ENCODE peak calls at places on chromosome X, in four cellular contexts. K is kidney tubule cell, J is gastrocnemius medialis, N is pons. A is an unnamed sample.

GRCh38 chrX:55767100-55767499 is 49.6 kb downstream of the RRAGB start:
- DNase-seq in K (no peak), J (no peak), N (no peak), A (no peak)

GRCh38 chrX:21943460-21944135 is 3.1 kb downstream of the SMS start:
- DNase-seq in K (peak; percentile 86), J (no peak), N (no peak), A (no peak)

GRCh38 chrX:19544693-19545305 is 29.5 kb upstream of the MAP3K15 start:
- DNase-seq in K (peak; percentile 61), J (no peak), N (peak; percentile 61), A (no peak)

GRCh38 chrX:141469469-141469868 is 115.1 kb downstream of the SPANXA1 start:
- DNase-seq in K (peak; percentile 19), J (no peak), N (no peak), A (no peak)

GRCh38 chrX:21747523-21747922 is 10.4 kb downstream of the SMPX start:
- DNase-seq in K (no peak), J (no peak), N (peak; percentile 86), A (no peak)

GRCh38 chrX:130097507-130098201 is 12.6 kb downstream of the ELF4 start:
- DNase-seq in K (no peak), J (no peak), N (no peak), A (no peak)

GRCh38 chrX:75655627-75656026 is 129.4 kb downstream of the MAGEE2 start:
- DNase-seq in K (no peak), J (no peak), N (no peak), A (no peak)

GRCh38 chrX:153521034-153521433 is 3.6 kb downstream of the ATP2B3 start:
- DNase-seq in K (no peak), J (no peak), N (no peak), A (no peak)

GRCh38 chrX:26558719-26559386 is 342.9 kb downstream of the MAGEB5 start:
- DNase-seq in K (no peak), J (no peak), N (no peak), A (no peak)

GRCh38 chrX:150234126-150234525 is 129.0 kb upstream of the MAMLD1 start:
- DNase-seq in K (peak; percentile 17), J (no peak), N (no peak), A (no peak)

GRCh38 chrX:119156241-119156640 is 28.6 kb upstream of the KIAA1210 start:
- DNase-seq in K (peak; percentile 26), J (no peak), N (no peak), A (no peak)

GRCh38 chrX:15465347-15465746 is 27.8 kb downstream of the PIR start:
- DNase-seq in K (no peak), J (no peak), N (no peak), A (no peak)

GRCh38 chrX:69501433-69501832 is 2.7 kb upstream of the NALF2 start:
- DNase-seq in K (peak; percentile 52), J (no peak), N (no peak), A (no peak)

GRCh38 chrX:131399692-131400428 is 110.8 kb upstream of the IGSF1 start:
- DNase-seq in K (no peak), J (no peak), N (no peak), A (no peak)

GRCh38 chrX:12877386-12877785 is 10.5 kb downstream of the TLR7 start:
- DNase-seq in K (no peak), J (no peak), N (no peak), A (no peak)

GRCh38 chrX:24150051-24150790 is 692 bp downstream of the ZFX start:
- DNase-seq in K (peak; percentile 92), J (peak; percentile 80), N (peak; percentile 66), A (peak; percentile 92)

GRCh38 chrX:27350476-27350875 is 112.7 kb downstream of the PPP4R3C start:
- DNase-seq in K (no peak), J (no peak), N (no peak), A (no peak)

GRCh38 chrX:41802958-41803357 is 79.0 kb downstream of the GPR82 start:
- DNase-seq in K (no peak), J (no peak), N (no peak), A (no peak)

GRCh38 chrX:110418220-110418856 is 59.7 kb downstream of the RTL9 start:
- DNase-seq in K (peak; percentile 54), J (no peak), N (peak; percentile 55), A (no peak)

GRCh38 chrX:9635805-9636204 is 129.8 kb downstream of the GPR143 start:
- DNase-seq in K (no peak), J (no peak), N (no peak), A (no peak)

GRCh38 chrX:121333942-121334341 is 286.5 kb downstream of the GLUD2 start:
- DNase-seq in K (no peak), J (no peak), N (no peak), A (no peak)

GRCh38 chrX:103356897-103357296 is 591 bp downstream of the TCEAL9 start:
- DNase-seq in K (no peak), J (no peak), N (no peak), A (no peak)

GRCh38 chrX:72128881-72129280 is 2.8 kb downstream of the RTL5 start:
- DNase-seq in K (peak; percentile 25), J (no peak), N (no peak), A (no peak)

GRCh38 chrX:40617566-40617965 is 5.7 kb upstream of the MPC1L start:
- DNase-seq in K (no peak), J (no peak), N (no peak), A (no peak)

GRCh38 chrX:37824491-37825224 is 22.7 kb downstream of the DYNLT3 start:
- DNase-seq in K (no peak), J (no peak), N (no peak), A (no peak)

GRCh38 chrX:133265331-133265730 is 47.2 kb upstream of the TFDP3 start:
- DNase-seq in K (peak; percentile 17), J (no peak), N (no peak), A (no peak)

GRCh38 chrX:152635941-152636340 is 1.8 kb upstream of the GABRQ start:
- DNase-seq in K (peak; percentile 54), J (no peak), N (peak; percentile 55), A (no peak)

GRCh38 chrX:9515464-9515863 is 50.6 kb downstream of the TBL1X start:
- DNase-seq in K (no peak), J (no peak), N (no peak), A (no peak)

GRCh38 chrX:1108451-1109445 is 103.7 kb downstream of the CRLF2 start:
- DNase-seq in K (no peak), J (no peak), N (no peak), A (no peak)

GRCh38 chrX:13254076-13254785 is 65.6 kb downstream of the ATXN3L start:
- DNase-seq in K (peak; percentile 46), J (no peak), N (peak; percentile 2), A (no peak)

GRCh38 chrX:111098874-111099273 is 2.9 kb downstream of the PAK3 start:
- DNase-seq in K (peak; percentile 45), J (no peak), N (no peak), A (peak; percentile 51)

A was measured in psoas muscle.